ENCODE peak calls at places on chromosomes 3 and 15, in nine cellular contexts. One of them, this sample, is unnamed.

GRCh38 chr3:30747771-30748281 is 141.4 kb downstream of the TGFBR2 start:
- DNase-seq in hepatic stellate cell: peak
- DNase-seq in astrocyte of the hippocampus: peak
- DNase-seq in H9: no peak
- DNase-seq in B cell: no peak
- DNase-seq in sciatic nerve: no peak
- DNase-seq in NCI-H345: peak
- DNase-seq in adrenal gland: no peak
- DNase-seq in activated gamma-delta T cell treated with Interleukin-2 at 50 U/mL for 16 hours: no peak
- DNase-seq in this sample: no peak

GRCh38 chr3:86229086-86229774 is 761.7 kb downstream of the VGLL3 start:
- DNase-seq in activated gamma-delta T cell treated with Interleukin-2 at 50 U/mL for 16 hours: no peak
- DNase-seq in hepatic stellate cell: no peak
- DNase-seq in B cell: no peak
- DNase-seq in NCI-H345: no peak
- DNase-seq in astrocyte of the hippocampus: no peak
- DNase-seq in sciatic nerve: no peak
- DNase-seq in H9: no peak
- DNase-seq in adrenal gland: no peak
- DNase-seq in this sample: no peak

GRCh38 chr3:126170073-126170916 is 10.1 kb downstream of the ALDH1L1 start:
- DNase-seq in B cell: no peak
- DNase-seq in NCI-H345: no peak
- DNase-seq in activated gamma-delta T cell treated with Interleukin-2 at 50 U/mL for 16 hours: no peak
- DNase-seq in hepatic stellate cell: no peak
- DNase-seq in astrocyte of the hippocampus: peak
- DNase-seq in adrenal gland: no peak
- DNase-seq in H9: no peak
- DNase-seq in sciatic nerve: no peak
- DNase-seq in this sample: no peak

GRCh38 chr15:76149291-76149910 is 89.6 kb downstream of the TMEM266 start:
- DNase-seq in activated gamma-delta T cell treated with Interleukin-2 at 50 U/mL for 16 hours: no peak
- DNase-seq in hepatic stellate cell: peak
- DNase-seq in adrenal gland: no peak
- DNase-seq in NCI-H345: no peak
- DNase-seq in H9: no peak
- DNase-seq in sciatic nerve: no peak
- DNase-seq in B cell: no peak
- DNase-seq in astrocyte of the hippocampus: no peak
- DNase-seq in this sample: no peak

GRCh38 chr15:66841953-66842681 is 140.1 kb downstream of the SMAD6 start:
- DNase-seq in hepatic stellate cell: peak
- DNase-seq in sciatic nerve: peak
- DNase-seq in astrocyte of the hippocampus: peak
- DNase-seq in B cell: peak
- DNase-seq in NCI-H345: no peak
- DNase-seq in activated gamma-delta T cell treated with Interleukin-2 at 50 U/mL for 16 hours: no peak
- DNase-seq in H9: no peak
- DNase-seq in adrenal gland: peak
- DNase-seq in this sample: peak

GRCh38 chr15:69974321-69974720 is 123.4 kb downstream of the TLE3 start:
- DNase-seq in activated gamma-delta T cell treated with Interleukin-2 at 50 U/mL for 16 hours: no peak
- DNase-seq in astrocyte of the hippocampus: no peak
- DNase-seq in H9: no peak
- DNase-seq in NCI-H345: no peak
- DNase-seq in sciatic nerve: no peak
- DNase-seq in B cell: no peak
- DNase-seq in adrenal gland: no peak
- DNase-seq in hepatic stellate cell: no peak
- DNase-seq in this sample: no peak

GRCh38 chr15:66927326-66928077 is 137.9 kb upstream of the SMAD3 start:
- DNase-seq in adrenal gland: peak
- DNase-seq in hepatic stellate cell: no peak
- DNase-seq in B cell: no peak
- DNase-seq in astrocyte of the hippocampus: no peak
- DNase-seq in sciatic nerve: peak
- DNase-seq in H9: peak
- DNase-seq in NCI-H345: no peak
- DNase-seq in activated gamma-delta T cell treated with Interleukin-2 at 50 U/mL for 16 hours: no peak
- DNase-seq in this sample: no peak

GRCh38 chr3:146217324-146217723 is 33.6 kb downstream of the PLSCR4 start:
- DNase-seq in NCI-H345: no peak
- DNase-seq in hepatic stellate cell: no peak
- DNase-seq in adrenal gland: no peak
- DNase-seq in H9: no peak
- DNase-seq in B cell: no peak
- DNase-seq in sciatic nerve: no peak
- DNase-seq in activated gamma-delta T cell treated with Interleukin-2 at 50 U/mL for 16 hours: no peak
- DNase-seq in astrocyte of the hippocampus: no peak
- DNase-seq in this sample: no peak

GRCh38 chr3:47781326-47781684 is 388 bp downstream of the SMARCC1 start:
- DNase-seq in B cell: peak
- DNase-seq in sciatic nerve: peak
- DNase-seq in adrenal gland: peak
- DNase-seq in hepatic stellate cell: peak
- DNase-seq in activated gamma-delta T cell treated with Interleukin-2 at 50 U/mL for 16 hours: peak
- DNase-seq in astrocyte of the hippocampus: peak
- DNase-seq in H9: peak
- DNase-seq in NCI-H345: peak
- DNase-seq in this sample: no peak

GRCh38 chr3:125055165-125055912 is 458 bp downstream of the HEG1 start:
- DNase-seq in sciatic nerve: peak
- DNase-seq in NCI-H345: no peak
- DNase-seq in B cell: no peak
- DNase-seq in hepatic stellate cell: peak
- DNase-seq in astrocyte of the hippocampus: peak
- DNase-seq in adrenal gland: no peak
- DNase-seq in activated gamma-delta T cell treated with Interleukin-2 at 50 U/mL for 16 hours: no peak
- DNase-seq in H9: no peak
- DNase-seq in this sample: no peak

GRCh38 chr3:178352300-178353021 is 183.8 kb upstream of the KCNMB2 start:
- DNase-seq in B cell: no peak
- DNase-seq in activated gamma-delta T cell treated with Interleukin-2 at 50 U/mL for 16 hours: no peak
- DNase-seq in astrocyte of the hippocampus: peak
- DNase-seq in H9: no peak
- DNase-seq in hepatic stellate cell: peak
- DNase-seq in NCI-H345: no peak
- DNase-seq in adrenal gland: no peak
- DNase-seq in sciatic nerve: no peak
- DNase-seq in this sample: peak

GRCh38 chr15:37142371-37142770 is 42.0 kb upstream of the MEIS2 start:
- DNase-seq in activated gamma-delta T cell treated with Interleukin-2 at 50 U/mL for 16 hours: no peak
- DNase-seq in NCI-H345: no peak
- DNase-seq in astrocyte of the hippocampus: no peak
- DNase-seq in hepatic stellate cell: no peak
- DNase-seq in sciatic nerve: no peak
- DNase-seq in B cell: no peak
- DNase-seq in H9: no peak
- DNase-seq in adrenal gland: no peak
- DNase-seq in this sample: no peak

GRCh38 chr15:62779041-62779810 is 263.3 kb upstream of the TPM1 start:
- DNase-seq in sciatic nerve: no peak
- DNase-seq in H9: no peak
- DNase-seq in B cell: no peak
- DNase-seq in adrenal gland: no peak
- DNase-seq in hepatic stellate cell: no peak
- DNase-seq in astrocyte of the hippocampus: peak
- DNase-seq in NCI-H345: no peak
- DNase-seq in activated gamma-delta T cell treated with Interleukin-2 at 50 U/mL for 16 hours: no peak
- DNase-seq in this sample: no peak

GRCh38 chr3:154398084-154398967 is 31.7 kb downstream of the GPR149 start:
- DNase-seq in NCI-H345: no peak
- DNase-seq in H9: no peak
- DNase-seq in sciatic nerve: no peak
- DNase-seq in adrenal gland: no peak
- DNase-seq in astrocyte of the hippocampus: no peak
- DNase-seq in hepatic stellate cell: no peak
- DNase-seq in B cell: no peak
- DNase-seq in activated gamma-delta T cell treated with Interleukin-2 at 50 U/mL for 16 hours: no peak
- DNase-seq in this sample: no peak

GRCh38 chr3:124761250-124761796 is 31.1 kb downstream of the UMPS start:
- DNase-seq in astrocyte of the hippocampus: peak
- DNase-seq in activated gamma-delta T cell treated with Interleukin-2 at 50 U/mL for 16 hours: peak
- DNase-seq in adrenal gland: peak
- DNase-seq in B cell: peak
- DNase-seq in H9: peak
- DNase-seq in sciatic nerve: peak
- DNase-seq in NCI-H345: peak
- DNase-seq in hepatic stellate cell: peak
- DNase-seq in this sample: peak

GRCh38 chr15:47968593-47968992 is 152.2 kb upstream of the SLC24A5 start:
- DNase-seq in activated gamma-delta T cell treated with Interleukin-2 at 50 U/mL for 16 hours: no peak
- DNase-seq in hepatic stellate cell: no peak
- DNase-seq in adrenal gland: no peak
- DNase-seq in H9: no peak
- DNase-seq in NCI-H345: no peak
- DNase-seq in astrocyte of the hippocampus: peak
- DNase-seq in B cell: no peak
- DNase-seq in sciatic nerve: no peak
- DNase-seq in this sample: no peak

GRCh38 chr15:77034620-77035467 is 36.1 kb downstream of the TSPAN3 start:
- DNase-seq in activated gamma-delta T cell treated with Interleukin-2 at 50 U/mL for 16 hours: peak
- DNase-seq in adrenal gland: peak
- DNase-seq in NCI-H345: no peak
- DNase-seq in astrocyte of the hippocampus: no peak
- DNase-seq in sciatic nerve: peak
- DNase-seq in B cell: peak
- DNase-seq in hepatic stellate cell: no peak
- DNase-seq in H9: peak
- DNase-seq in this sample: peak

GRCh38 chr3:31277582-31277981 is 255.1 kb upstream of the STT3B start:
- DNase-seq in astrocyte of the hippocampus: peak
- DNase-seq in B cell: no peak
- DNase-seq in sciatic nerve: no peak
- DNase-seq in H9: no peak
- DNase-seq in adrenal gland: no peak
- DNase-seq in hepatic stellate cell: peak
- DNase-seq in activated gamma-delta T cell treated with Interleukin-2 at 50 U/mL for 16 hours: no peak
- DNase-seq in NCI-H345: no peak
- DNase-seq in this sample: no peak

GRCh38 chr3:154967090-154967489 is 113.0 kb upstream of the MME start:
- DNase-seq in B cell: no peak
- DNase-seq in adrenal gland: no peak
- DNase-seq in H9: no peak
- DNase-seq in hepatic stellate cell: no peak
- DNase-seq in activated gamma-delta T cell treated with Interleukin-2 at 50 U/mL for 16 hours: no peak
- DNase-seq in NCI-H345: no peak
- DNase-seq in astrocyte of the hippocampus: peak
- DNase-seq in sciatic nerve: no peak
- DNase-seq in this sample: no peak

GRCh38 chr3:159593927-159594605 is 394.6 kb upstream of the IL12A start:
- DNase-seq in adrenal gland: no peak
- DNase-seq in astrocyte of the hippocampus: no peak
- DNase-seq in NCI-H345: no peak
- DNase-seq in sciatic nerve: no peak
- DNase-seq in B cell: no peak
- DNase-seq in hepatic stellate cell: no peak
- DNase-seq in activated gamma-delta T cell treated with Interleukin-2 at 50 U/mL for 16 hours: no peak
- DNase-seq in H9: no peak
- DNase-seq in this sample: no peak

GRCh38 chr3:190853464-190853863 is 9.0 kb downstream of the GMNC start:
- DNase-seq in sciatic nerve: no peak
- DNase-seq in astrocyte of the hippocampus: no peak
- DNase-seq in B cell: no peak
- DNase-seq in hepatic stellate cell: no peak
- DNase-seq in NCI-H345: no peak
- DNase-seq in H9: no peak
- DNase-seq in adrenal gland: no peak
- DNase-seq in activated gamma-delta T cell treated with Interleukin-2 at 50 U/mL for 16 hours: no peak
- DNase-seq in this sample: no peak

GRCh38 chr3:7657214-7658112 is 796.5 kb downstream of the GRM7 start:
- DNase-seq in hepatic stellate cell: no peak
- DNase-seq in astrocyte of the hippocampus: no peak
- DNase-seq in sciatic nerve: no peak
- DNase-seq in NCI-H345: no peak
- DNase-seq in activated gamma-delta T cell treated with Interleukin-2 at 50 U/mL for 16 hours: no peak
- DNase-seq in adrenal gland: no peak
- DNase-seq in B cell: no peak
- DNase-seq in H9: no peak
- DNase-seq in this sample: no peak

GRCh38 chr15:66842710-66843441 is 140.8 kb downstream of the SMAD6 start:
- DNase-seq in activated gamma-delta T cell treated with Interleukin-2 at 50 U/mL for 16 hours: no peak
- DNase-seq in hepatic stellate cell: peak
- DNase-seq in NCI-H345: peak
- DNase-seq in astrocyte of the hippocampus: peak
- DNase-seq in adrenal gland: peak
- DNase-seq in H9: no peak
- DNase-seq in B cell: peak
- DNase-seq in sciatic nerve: peak
- DNase-seq in this sample: peak

GRCh38 chr3:55484741-55485207 is 2.3 kb downstream of the WNT5A start:
- DNase-seq in NCI-H345: no peak
- DNase-seq in H9: no peak
- DNase-seq in adrenal gland: no peak
- DNase-seq in activated gamma-delta T cell treated with Interleukin-2 at 50 U/mL for 16 hours: no peak
- DNase-seq in sciatic nerve: no peak
- DNase-seq in hepatic stellate cell: no peak
- DNase-seq in B cell: no peak
- DNase-seq in astrocyte of the hippocampus: no peak
- DNase-seq in this sample: no peak

GRCh38 chr3:55487376-55488241 is 503 bp upstream of the WNT5A start:
- DNase-seq in hepatic stellate cell: no peak
- DNase-seq in adrenal gland: no peak
- DNase-seq in sciatic nerve: peak
- DNase-seq in H9: peak
- DNase-seq in activated gamma-delta T cell treated with Interleukin-2 at 50 U/mL for 16 hours: no peak
- DNase-seq in B cell: no peak
- DNase-seq in NCI-H345: peak
- DNase-seq in astrocyte of the hippocampus: peak
- DNase-seq in this sample: peak

GRCh38 chr3:66989860-66990696 is 8.0 kb upstream of the KBTBD8 start:
- DNase-seq in NCI-H345: no peak
- DNase-seq in activated gamma-delta T cell treated with Interleukin-2 at 50 U/mL for 16 hours: no peak
- DNase-seq in astrocyte of the hippocampus: no peak
- DNase-seq in hepatic stellate cell: no peak
- DNase-seq in H9: no peak
- DNase-seq in B cell: peak
- DNase-seq in adrenal gland: no peak
- DNase-seq in sciatic nerve: no peak
- DNase-seq in this sample: no peak

GRCh38 chr15:80251505-80252280 is at the start of gene CTXND1:
- DNase-seq in sciatic nerve: no peak
- DNase-seq in NCI-H345: no peak
- DNase-seq in H9: peak
- DNase-seq in adrenal gland: no peak
- DNase-seq in astrocyte of the hippocampus: peak
- DNase-seq in activated gamma-delta T cell treated with Interleukin-2 at 50 U/mL for 16 hours: no peak
- DNase-seq in hepatic stellate cell: no peak
- DNase-seq in B cell: no peak
- DNase-seq in this sample: no peak

GRCh38 chr3:113536627-113537101 is 4.3 kb downstream of the SIDT1 start:
- DNase-seq in hepatic stellate cell: no peak
- DNase-seq in astrocyte of the hippocampus: no peak
- DNase-seq in adrenal gland: no peak
- DNase-seq in sciatic nerve: no peak
- DNase-seq in activated gamma-delta T cell treated with Interleukin-2 at 50 U/mL for 16 hours: no peak
- DNase-seq in NCI-H345: no peak
- DNase-seq in H9: no peak
- DNase-seq in B cell: no peak
- DNase-seq in this sample: no peak

GRCh38 chr3:129162729-129163579 is 2.1 kb upstream of the ISY1 start:
- DNase-seq in activated gamma-delta T cell treated with Interleukin-2 at 50 U/mL for 16 hours: no peak
- DNase-seq in B cell: no peak
- DNase-seq in H9: no peak
- DNase-seq in NCI-H345: no peak
- DNase-seq in astrocyte of the hippocampus: no peak
- DNase-seq in hepatic stellate cell: no peak
- DNase-seq in adrenal gland: no peak
- DNase-seq in sciatic nerve: no peak
- DNase-seq in this sample: no peak

GRCh38 chr3:173587055-173587454 is 189.5 kb downstream of the NLGN1 start:
- DNase-seq in astrocyte of the hippocampus: no peak
- DNase-seq in B cell: no peak
- DNase-seq in hepatic stellate cell: no peak
- DNase-seq in H9: no peak
- DNase-seq in sciatic nerve: no peak
- DNase-seq in adrenal gland: no peak
- DNase-seq in NCI-H345: no peak
- DNase-seq in activated gamma-delta T cell treated with Interleukin-2 at 50 U/mL for 16 hours: no peak
- DNase-seq in this sample: no peak

GRCh38 chr3:11385329-11385728 is 113.1 kb downstream of the ATG7 start:
- DNase-seq in hepatic stellate cell: no peak
- DNase-seq in astrocyte of the hippocampus: no peak
- DNase-seq in adrenal gland: no peak
- DNase-seq in activated gamma-delta T cell treated with Interleukin-2 at 50 U/mL for 16 hours: no peak
- DNase-seq in H9: no peak
- DNase-seq in sciatic nerve: no peak
- DNase-seq in NCI-H345: no peak
- DNase-seq in B cell: no peak
- DNase-seq in this sample: no peak

This sample was measured in NCI-H460.